ENCODE peak calls at places on chromosome 14, in ten cellular contexts. K, R, V, W, O, U, A, Y, F and D are unnamed samples.

GRCh38 chr14:100430571-100430970 is 107.4 kb downstream of the SLC25A47 start:
- DNase-seq in K (no peak), R (no peak), V (no peak), W (no peak), O (no peak), U (no peak), A (no peak), Y (no peak), F (no peak), D (no peak)

GRCh38 chr14:100815478-100816285 is 10.2 kb upstream of the MEG3 start:
- DNase-seq in K (peak; percentile 87), R (no peak), V (no peak), W (no peak), O (no peak), U (no peak), A (no peak), Y (no peak), F (no peak), D (no peak)

GRCh38 chr14:54794148-54794547 is 108.5 kb downstream of the GCH1 start:
- DNase-seq in K (no peak), R (no peak), V (no peak), W (no peak), O (no peak), U (no peak), A (no peak), Y (no peak), F (no peak), D (no peak)

GRCh38 chr14:32400480-32400879 is 71.4 kb downstream of the AKAP6 start:
- DNase-seq in K (peak; percentile 30), R (no peak), V (no peak), W (no peak), O (no peak), U (no peak), A (no peak), Y (no peak), F (no peak), D (no peak)

GRCh38 chr14:101884537-101885253 is 79.7 kb upstream of the DYNC1H1 start:
- DNase-seq in K (no peak), R (no peak), V (no peak), W (no peak), O (no peak), U (no peak), A (no peak), Y (no peak), F (no peak), D (peak; percentile 70)

GRCh38 chr14:24954037-24954696 is 95.8 kb downstream of the STXBP6 start:
- DNase-seq in K (no peak), R (no peak), V (no peak), W (no peak), O (no peak), U (no peak), A (no peak), Y (no peak), F (no peak), D (no peak)

GRCh38 chr14:32603992-32604391 is 274.9 kb downstream of the AKAP6 start:
- DNase-seq in K (no peak), R (no peak), V (no peak), W (no peak), O (no peak), U (no peak), A (no peak), Y (no peak), F (no peak), D (no peak)

GRCh38 chr14:74912801-74913200 is 10.3 kb downstream of the RPS6KL1 start:
- DNase-seq in K (no peak), R (no peak), V (no peak), W (no peak), O (no peak), U (no peak), A (no peak), Y (no peak), F (no peak), D (no peak)

GRCh38 chr14:46344327-46344937 is 307.1 kb downstream of the RPL10L start:
- DNase-seq in K (no peak), R (peak; percentile 2), V (no peak), W (no peak), O (no peak), U (no peak), A (no peak), Y (no peak), F (no peak), D (no peak)
- TF ChIP-seq CTCF in K (peak; percentile 40), R (peak; percentile 72), V (no peak), W (peak; percentile 70), O (peak; percentile 16), U (no peak), A (no peak), Y (no peak), F (peak; percentile 34), D (peak; percentile 64)

DNA sequence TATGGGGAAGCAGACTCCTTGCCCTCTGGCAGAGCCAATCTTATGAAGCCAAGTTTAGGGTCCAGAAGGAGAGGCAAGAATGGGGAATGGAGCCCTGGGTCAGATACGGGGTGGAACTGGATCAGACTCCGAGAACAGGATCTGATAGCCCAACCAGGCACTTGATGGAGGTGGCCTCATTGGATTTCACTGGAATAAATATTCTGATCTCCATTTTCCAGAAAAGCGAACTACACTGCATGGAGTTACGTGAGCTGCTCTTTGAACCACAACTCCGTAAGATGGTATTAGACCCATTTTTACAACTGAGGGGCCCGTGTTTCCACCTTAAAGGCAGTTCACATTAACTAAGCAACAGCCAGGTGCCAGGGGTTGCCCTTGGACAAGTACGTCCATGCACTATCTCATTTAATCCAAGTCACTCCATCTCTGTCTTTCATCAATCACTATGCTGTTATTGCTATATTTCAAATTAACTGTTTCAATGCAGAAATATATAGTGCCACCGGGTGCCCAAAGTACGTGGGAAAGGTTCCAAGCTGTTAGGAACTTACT is 155.2 kb downstream of the BCL11B start:
- DNase-seq in K (no peak), R (no peak), V (peak; percentile 26), W (no peak), O (no peak), U (no peak), A (no peak), Y (no peak), F (no peak), D (peak; percentile 27)
- TF ChIP-seq CTCF in K (no peak), R (no peak), V (no peak), W (no peak), O (no peak), U (no peak), A (no peak), Y (no peak), F (no peak), D (no peak)

DNA sequence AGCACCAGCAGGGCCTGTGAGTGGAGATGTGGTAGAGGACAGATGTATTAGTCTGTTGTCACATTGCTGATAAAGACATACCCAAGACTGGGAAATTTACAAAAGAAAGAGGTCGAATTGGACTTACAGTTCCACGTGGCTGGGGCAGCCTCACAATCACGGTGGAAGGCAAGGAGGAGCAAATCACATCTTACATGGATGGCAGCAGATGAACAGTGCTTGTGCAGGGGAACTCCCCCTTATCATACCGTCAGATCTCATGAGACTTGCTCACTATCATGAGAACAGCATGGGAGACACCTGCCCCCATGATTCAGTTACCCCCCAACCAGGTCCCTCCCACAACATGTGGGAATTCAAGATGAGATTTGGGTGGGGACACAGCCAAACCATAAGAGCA is 361.9 kb downstream of the VRK1 start:
- DNase-seq in K (no peak), R (no peak), V (no peak), W (no peak), O (no peak), U (no peak), A (no peak), Y (no peak), F (no peak), D (no peak)
- TF ChIP-seq CTCF in K (no peak), R (no peak), V (no peak), W (no peak), O (no peak), U (no peak), A (no peak), Y (no peak), F (no peak), D (no peak)

GRCh38 chr14:71711131-71711530 is 221.1 kb upstream of the RGS6 start:
- DNase-seq in K (no peak), R (no peak), V (no peak), W (no peak), O (no peak), U (no peak), A (no peak), Y (no peak), F (no peak), D (no peak)
- TF ChIP-seq CTCF in K (no peak), R (no peak), V (no peak), W (no peak), O (no peak), U (no peak), A (no peak), Y (no peak), F (no peak), D (no peak)

GRCh38 chr14:77653473-77653872 is 37.0 kb upstream of the SPTLC2 start:
- DNase-seq in K (no peak), R (peak; percentile 8), V (no peak), W (no peak), O (no peak), U (no peak), A (no peak), Y (no peak), F (no peak), D (no peak)
- TF ChIP-seq CTCF in K (peak; percentile 17), R (peak; percentile 38), V (no peak), W (peak; percentile 14), O (no peak), U (no peak), A (no peak), Y (no peak), F (peak; percentile 31), D (no peak)

DNA sequence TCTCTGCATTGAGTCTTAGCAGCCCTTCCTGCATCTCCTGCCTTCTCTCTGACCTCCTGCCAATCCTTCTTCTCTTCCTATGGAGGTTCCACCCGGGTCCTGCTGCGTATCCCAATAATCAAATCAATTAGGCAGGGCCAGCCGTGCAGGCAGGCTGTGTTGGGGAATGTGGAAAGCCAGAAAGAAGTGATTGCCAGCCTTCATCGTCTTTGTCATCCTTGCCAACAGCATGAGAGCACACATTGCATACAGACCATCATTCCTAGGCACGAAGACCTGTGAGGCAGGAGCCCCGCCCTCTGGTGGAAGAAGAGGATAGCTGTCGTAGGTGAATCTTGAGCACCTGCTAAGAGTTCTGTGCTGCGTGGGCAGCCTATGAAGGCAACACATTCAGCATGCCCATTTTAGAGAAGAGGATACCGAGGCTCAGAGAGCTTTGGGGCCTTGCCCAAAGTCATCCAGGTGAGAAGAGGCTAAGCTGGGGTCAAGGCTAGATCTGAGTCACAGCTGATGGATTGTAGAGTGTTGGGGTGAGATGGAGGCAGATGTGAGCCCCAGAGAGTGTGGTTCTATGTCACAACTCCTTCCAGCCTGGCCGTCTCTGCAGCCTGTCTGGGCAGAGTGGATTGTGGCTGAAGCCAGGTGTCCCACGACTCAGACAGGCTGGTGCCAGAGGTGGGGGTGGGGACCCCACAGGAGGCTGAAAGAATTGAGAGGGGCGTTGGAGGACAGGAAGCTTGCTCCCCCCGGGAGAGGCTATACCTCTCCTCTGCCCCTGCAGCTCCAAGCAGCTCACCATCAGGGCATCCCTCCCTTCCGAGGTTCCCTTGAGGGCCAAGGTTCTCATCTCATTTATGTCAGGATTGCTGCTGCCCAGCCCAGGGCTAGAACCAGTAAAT is 12.7 kb downstream of the C14orf132 start:
- DNase-seq in K (peak; percentile 8), R (no peak), V (no peak), W (no peak), O (no peak), U (no peak), A (no peak), Y (no peak), F (no peak), D (peak; percentile 54)
- TF ChIP-seq CTCF in K (no peak), R (peak; percentile 29), V (no peak), W (peak; percentile 76), O (no peak), U (no peak), A (no peak), Y (no peak), F (no peak), D (no peak)